ENCODE peak calls at places on chromosomes 6 and 20, in nine cellular contexts. M, G, I, R, K, D, O, V and T are unnamed samples.

GRCh38 chr6:1787894-1788293 is 178.2 kb downstream of the FOXC1 start:
- DNase-seq in M (no peak), G (no peak), I (no peak), R (no peak), K (no peak), D (peak; percentile 47), O (peak; percentile 70), V (no peak), T (no peak)

GRCh38 chr6:106513813-106514212 is 115.5 kb downstream of the RTN4IP1 start:
- DNase-seq in M (no peak), G (no peak), I (no peak), R (no peak), K (no peak), D (no peak), O (no peak), V (no peak), T (no peak)

GRCh38 chr6:4606016-4606415 is 170.2 kb upstream of the CDYL start:
- DNase-seq in M (no peak), G (no peak), I (no peak), R (no peak), K (no peak), D (no peak), O (no peak), V (no peak), T (no peak)

GRCh38 chr6:133837801-133838349 is 51.0 kb upstream of the TCF21 start:
- DNase-seq in M (peak; percentile 46), G (peak; percentile 70), I (peak; percentile 63), R (no peak), K (peak; percentile 2), D (no peak), O (no peak), V (peak; percentile 76), T (peak; percentile 83)

GRCh38 chr20:58436868-58437645 is 48.0 kb downstream of the VAPB start:
- DNase-seq in M (no peak), G (peak; percentile 78), I (no peak), R (no peak), K (no peak), D (no peak), O (no peak), V (no peak), T (peak; percentile 50)

GRCh38 chr20:19943021-19943659 is 74.0 kb upstream of the NAA20 start:
- DNase-seq in M (no peak), G (no peak), I (no peak), R (peak; percentile 14), K (peak; percentile 16), D (no peak), O (no peak), V (no peak), T (no peak)

GRCh38 chr6:117602899-117603588 is 733 bp upstream of the GOPC start:
- DNase-seq in M (no peak), G (no peak), I (no peak), R (no peak), K (no peak), D (no peak), O (no peak), V (no peak), T (no peak)

GRCh38 chr6:33414592-33415271 is 3.2 kb downstream of the CUTA start:
- DNase-seq in M (no peak), G (no peak), I (no peak), R (no peak), K (no peak), D (no peak), O (no peak), V (no peak), T (no peak)

GRCh38 chr6:159981171-159981571 is 12.3 kb downstream of the IGF2R start:
- DNase-seq in M (no peak), G (no peak), I (no peak), R (no peak), K (no peak), D (no peak), O (no peak), V (no peak), T (no peak)

GRCh38 chr20:32354592-32355416 is 3.3 kb upstream of the ASXL1 start:
- DNase-seq in M (no peak), G (no peak), I (no peak), R (no peak), K (no peak), D (no peak), O (peak; percentile 23), V (peak; percentile 42), T (peak; percentile 58)

GRCh38 chr6:111668410-111668809 is 62.7 kb upstream of the TRAF3IP2 start:
- DNase-seq in M (no peak), G (no peak), I (no peak), R (no peak), K (no peak), D (no peak), O (no peak), V (no peak), T (no peak)

GRCh38 chr20:10536531-10536930 is 101.4 kb downstream of the SLX4IP start:
- DNase-seq in M (peak; percentile 32), G (peak; percentile 76), I (peak; percentile 46), R (no peak), K (no peak), D (no peak), O (no peak), V (peak; percentile 37), T (peak; percentile 64)

GRCh38 chr6:10567256-10568041 is 46.3 kb downstream of the GCNT2 start:
- DNase-seq in M (no peak), G (no peak), I (no peak), R (no peak), K (no peak), D (no peak), O (no peak), V (no peak), T (no peak)

GRCh38 chr6:195861-196360 is 96.4 kb upstream of the DUSP22 start:
- DNase-seq in M (peak; percentile 54), G (no peak), I (no peak), R (no peak), K (no peak), D (peak; percentile 65), O (peak; percentile 53), V (no peak), T (peak; percentile 36)

GRCh38 chr6:155187994-155188706 is 75.7 kb upstream of the CLDN20 start:
- DNase-seq in M (no peak), G (no peak), I (no peak), R (no peak), K (no peak), D (no peak), O (no peak), V (no peak), T (peak; percentile 21)

GRCh38 chr20:36352843-36353553 is 46.9 kb downstream of the DLGAP4 start:
- DNase-seq in M (no peak), G (no peak), I (no peak), R (no peak), K (no peak), D (no peak), O (no peak), V (no peak), T (peak; percentile 33)

GRCh38 chr6:138785980-138786379 is 9.9 kb upstream of the ECT2L start:
- DNase-seq in M (no peak), G (no peak), I (no peak), R (no peak), K (peak; percentile 3), D (peak; percentile 45), O (no peak), V (no peak), T (no peak)

GRCh38 chr20:43190332-43190953 is 737 bp upstream of the PTPRT start:
- DNase-seq in M (no peak), G (no peak), I (no peak), R (no peak), K (no peak), D (no peak), O (no peak), V (no peak), T (no peak)

GRCh38 chr6:168962886-168963285 is 290.8 kb downstream of the THBS2 start:
- DNase-seq in M (no peak), G (no peak), I (no peak), R (no peak), K (no peak), D (peak; percentile 56), O (no peak), V (no peak), T (no peak)

GRCh38 chr20:59118855-59119254 is 44.8 kb upstream of the ZNF831 start:
- DNase-seq in M (no peak), G (no peak), I (no peak), R (no peak), K (no peak), D (no peak), O (no peak), V (no peak), T (no peak)

GRCh38 chr6:147161974-147162495 is 42.2 kb upstream of the STXBP5 start:
- DNase-seq in M (no peak), G (no peak), I (no peak), R (no peak), K (no peak), D (no peak), O (no peak), V (peak; percentile 22), T (peak; percentile 23)